ENCODE peak calls at places on chromosomes 13 and 19, in six cellular contexts. One of them, this sample, is unnamed.

GRCh38 chr19:16143399-16144215 is at the start of gene HSH2D:
- DNase-seq in Calu3: peak; percentile 89
- DNase-seq in cardiac septum: peak; percentile 95
- DNase-seq in left kidney: peak; percentile 26
- DNase-seq in posterior vena cava: peak; percentile 86
- DNase-seq in AG04450: no peak
- DNase-seq in this sample: no peak

GRCh38 chr19:17076539-17076919 is 952 bp downstream of the MYO9B start:
- DNase-seq in Calu3: peak; percentile 7
- DNase-seq in cardiac septum: no peak
- DNase-seq in left kidney: no peak
- DNase-seq in posterior vena cava: no peak
- DNase-seq in AG04450: no peak
- DNase-seq in this sample: no peak

GRCh38 chr13:95650691-95651090 is 6.2 kb upstream of the DZIP1 start:
- DNase-seq in Calu3: no peak
- DNase-seq in cardiac septum: no peak
- DNase-seq in left kidney: no peak
- DNase-seq in posterior vena cava: no peak
- DNase-seq in AG04450: no peak
- DNase-seq in this sample: no peak

GRCh38 chr13:113565526-113566226 is 18.9 kb upstream of the TFDP1 start:
- DNase-seq in Calu3: no peak
- DNase-seq in cardiac septum: peak; percentile 61
- DNase-seq in left kidney: no peak
- DNase-seq in posterior vena cava: peak; percentile 63
- DNase-seq in AG04450: no peak
- DNase-seq in this sample: no peak

GRCh38 chr19:958967-959685 is 25.0 kb upstream of the WDR18 start:
- DNase-seq in Calu3: no peak
- DNase-seq in cardiac septum: no peak
- DNase-seq in left kidney: peak; percentile 68
- DNase-seq in posterior vena cava: no peak
- DNase-seq in AG04450: no peak
- DNase-seq in this sample: peak; percentile 51

GRCh38 chr19:1455336-1456120 is 5.6 kb downstream of the APC2 start:
- DNase-seq in Calu3: peak; percentile 66
- DNase-seq in cardiac septum: no peak
- DNase-seq in left kidney: peak; percentile 67
- DNase-seq in posterior vena cava: no peak
- DNase-seq in AG04450: no peak
- DNase-seq in this sample: peak; percentile 37

GRCh38 chr13:114146629-114147028 is 14.2 kb upstream of the RASA3 start:
- DNase-seq in Calu3: no peak
- DNase-seq in cardiac septum: peak; percentile 56
- DNase-seq in left kidney: no peak
- DNase-seq in posterior vena cava: peak; percentile 57
- DNase-seq in AG04450: no peak
- DNase-seq in this sample: no peak

GRCh38 chr13:76813874-76814273 is 72.3 kb downstream of the KCTD12 start:
- DNase-seq in Calu3: peak; percentile 28
- DNase-seq in cardiac septum: no peak
- DNase-seq in left kidney: no peak
- DNase-seq in posterior vena cava: no peak
- DNase-seq in AG04450: no peak
- DNase-seq in this sample: no peak

GRCh38 chr13:71758823-71759222 is 108.2 kb downstream of the DACH1 start:
- DNase-seq in Calu3: no peak
- DNase-seq in cardiac septum: no peak
- DNase-seq in left kidney: peak; percentile 91
- DNase-seq in posterior vena cava: no peak
- DNase-seq in AG04450: no peak
- DNase-seq in this sample: no peak

GRCh38 chr13:27172495-27172842 is 858 bp upstream of the USP12 start:
- DNase-seq in Calu3: no peak
- DNase-seq in cardiac septum: no peak
- DNase-seq in left kidney: no peak
- DNase-seq in posterior vena cava: no peak
- DNase-seq in AG04450: no peak
- DNase-seq in this sample: peak; percentile 42

GRCh38 chr13:47539317-47539716 is 461.8 kb downstream of the SUCLA2 start:
- DNase-seq in Calu3: no peak
- DNase-seq in cardiac septum: no peak
- DNase-seq in left kidney: no peak
- DNase-seq in posterior vena cava: no peak
- DNase-seq in AG04450: no peak
- DNase-seq in this sample: no peak

GRCh38 chr19:19034204-19034624 is 811 bp downstream of the ARMC6 start:
- DNase-seq in Calu3: peak; percentile 69
- DNase-seq in cardiac septum: no peak
- DNase-seq in left kidney: peak; percentile 74
- DNase-seq in posterior vena cava: peak; percentile 80
- DNase-seq in AG04450: no peak
- DNase-seq in this sample: peak; percentile 75

GRCh38 chr13:102798653-102799543 is at the start of the genes BIVM and POGLUT2:
- DNase-seq in Calu3: peak; percentile 71
- DNase-seq in cardiac septum: peak; percentile 93
- DNase-seq in left kidney: peak; percentile 98
- DNase-seq in posterior vena cava: peak; percentile 96
- DNase-seq in AG04450: peak; percentile 76
- DNase-seq in this sample: peak; percentile 92

GRCh38 chr19:16828990-16829821 is at the start of gene SIN3B:
- DNase-seq in Calu3: peak; percentile 80
- DNase-seq in cardiac septum: peak; percentile 93
- DNase-seq in left kidney: peak; percentile 96
- DNase-seq in posterior vena cava: peak; percentile 95
- DNase-seq in AG04450: peak; percentile 54
- DNase-seq in this sample: peak; percentile 58